ENCODE peak calls at places on chromosome 4, in ten cellular contexts. V is kidney, W is caudate nucleus, U is A549, I is Caco-2, M is breast epithelium, T is iPS DF 6.9, P is NCI-H2029 treated with DMSO at 0.1 percent for 48 hours, O is NCI-H510A treated with DMSO at 0.1 percent for 48 hours, N is epithelial cell of esophagus. E is an unnamed sample.

GRCh38 chr4:41160856-41161255 is 53.5 kb downstream of the APBB2 start:
- DNase-seq in V (no peak), W (no peak), U (no peak), I (no peak), M (no peak), T (no peak), P (no peak), O (no peak), N (peak), E (no peak)

GRCh38 chr4:102824398-102824797 is 3.0 kb downstream of the UBE2D3 start:
- DNase-seq in V (no peak), W (no peak), U (no peak), I (no peak), M (no peak), T (no peak), P (peak), O (peak), N (no peak), E (no peak)

GRCh38 chr4:72969957-72970356 is 99.6 kb downstream of the COX18 start:
- DNase-seq in V (no peak), W (no peak), U (no peak), I (no peak), M (no peak), T (no peak), P (no peak), O (no peak), N (no peak), E (no peak)

GRCh38 chr4:82718067-82718935 is 80.3 kb downstream of the SCD5 start:
- DNase-seq in V (no peak), W (no peak), U (no peak), I (no peak), M (no peak), T (no peak), P (no peak), O (no peak), N (no peak), E (no peak)

GRCh38 chr4:109631709-109632108 is 71.5 kb downstream of the CASP6 start:
- DNase-seq in V (no peak), W (no peak), U (peak), I (no peak), M (no peak), T (peak), P (no peak), O (no peak), N (no peak), E (no peak)

GRCh38 chr4:110400071-110400470 is 75.9 kb upstream of the ENPEP start:
- DNase-seq in V (no peak), W (no peak), U (no peak), I (no peak), M (no peak), T (no peak), P (no peak), O (no peak), N (no peak), E (no peak)

GRCh38 chr4:148173397-148174017 is 268.7 kb downstream of the NR3C2 start:
- DNase-seq in V (no peak), W (no peak), U (no peak), I (no peak), M (no peak), T (no peak), P (no peak), O (no peak), N (no peak), E (no peak)

GRCh38 chr4:127782275-127783025 is at the start of gene HSPA4L:
- DNase-seq in V (peak), W (peak), U (peak), I (peak), M (peak), T (no peak), P (peak), O (peak), N (peak), E (peak)

GRCh38 chr4:40731792-40732245 is 17.9 kb upstream of the NSUN7 start:
- DNase-seq in V (no peak), W (no peak), U (no peak), I (no peak), M (no peak), T (no peak), P (peak), O (peak), N (no peak), E (no peak)

GRCh38 chr4:26433556-26433955 is 56.7 kb downstream of the CCKAR start:
- DNase-seq in V (no peak), W (no peak), U (no peak), I (no peak), M (no peak), T (no peak), P (no peak), O (no peak), N (no peak), E (no peak)

GRCh38 chr4:69224891-69225290 is 10.3 kb upstream of the UGT2B11 start:
- DNase-seq in V (no peak), W (no peak), U (no peak), I (no peak), M (no peak), T (no peak), P (no peak), O (no peak), N (no peak), E (no peak)

GRCh38 chr4:54159543-54159942 is 59.6 kb downstream of the GSX2 start:
- DNase-seq in V (no peak), W (no peak), U (no peak), I (no peak), M (no peak), T (no peak), P (no peak), O (no peak), N (no peak), E (no peak)

GRCh38 chr4:118941149-118941548 is 52.5 kb downstream of the SYNPO2 start:
- DNase-seq in V (no peak), W (no peak), U (no peak), I (no peak), M (peak), T (no peak), P (peak), O (no peak), N (peak), E (peak)

GRCh38 chr4:169745291-169745690 is 12.5 kb downstream of the HPF1 start:
- DNase-seq in V (no peak), W (no peak), U (no peak), I (no peak), M (no peak), T (no peak), P (no peak), O (no peak), N (peak), E (no peak)

GRCh38 chr4:152171556-152171955 is 364.3 kb downstream of the FBXW7 start:
- DNase-seq in V (no peak), W (no peak), U (no peak), I (no peak), M (no peak), T (no peak), P (no peak), O (no peak), N (no peak), E (no peak)

GRCh38 chr4:54433686-54434085 is 204.6 kb downstream of the PDGFRA start:
- DNase-seq in V (no peak), W (no peak), U (no peak), I (no peak), M (no peak), T (peak), P (no peak), O (no peak), N (peak), E (no peak)

GRCh38 chr4:122716825-122717448 is 15.6 kb upstream of the BBS12 start:
- DNase-seq in V (no peak), W (peak), U (peak), I (peak), M (peak), T (peak), P (no peak), O (peak), N (peak), E (no peak)

GRCh38 chr4:180635276-180635675 is 1607.9 kb upstream of the TENM3 start:
- DNase-seq in V (no peak), W (no peak), U (no peak), I (no peak), M (no peak), T (no peak), P (no peak), O (no peak), N (peak), E (no peak)

GRCh38 chr4:13151178-13151577 is 333.0 kb downstream of the RAB28 start:
- DNase-seq in V (no peak), W (no peak), U (no peak), I (no peak), M (no peak), T (no peak), P (no peak), O (no peak), N (no peak), E (no peak)

GRCh38 chr4:177718514-177718913 is 276.3 kb upstream of the AGA start:
- DNase-seq in V (no peak), W (no peak), U (no peak), I (no peak), M (no peak), T (no peak), P (no peak), O (no peak), N (peak), E (no peak)

GRCh38 chr4:79552311-79552710 is 144.3 kb upstream of the GK2 start:
- DNase-seq in V (no peak), W (no peak), U (no peak), I (no peak), M (no peak), T (no peak), P (no peak), O (no peak), N (no peak), E (no peak)

GRCh38 chr4:11451720-11452119 is 23.0 kb upstream of the HS3ST1 start:
- DNase-seq in V (no peak), W (no peak), U (no peak), I (no peak), M (no peak), T (no peak), P (no peak), O (no peak), N (peak), E (no peak)

GRCh38 chr4:121951570-121952110 is at the start of gene TRPC3:
- DNase-seq in V (peak), W (no peak), U (no peak), I (no peak), M (no peak), T (no peak), P (no peak), O (no peak), N (peak), E (no peak)

GRCh38 chr4:37798616-37799015 is 27.9 kb upstream of the PGM2 start:
- DNase-seq in V (no peak), W (no peak), U (no peak), I (no peak), M (no peak), T (no peak), P (no peak), O (no peak), N (peak), E (no peak)

E was measured in ascending aorta.